ENCODE peak calls at places on chromosomes 1 and 21, in nine cellular contexts. G is tibial artery; F is activated CD4-positive, CD25-positive, alpha-beta regulatory T cell treated with anti-CD3 and anti-CD28 coated beads, Interleukin-2, amount 50 U/mL, for 16 hours; R is activated CD8-positive, alpha-beta memory T cell treated with anti-CD3 and anti-CD28 coated beads for 4 hours; U is activated T-cell treated with anti-CD3 and anti-CD28 coated beads for 24 hours; P is HuH-7.5; Y is SW480; M is ELR; E is epithelial cell of esophagus. L is an unnamed sample.

GRCh38 chr1:154154534-154155181 is at the start of gene NUP210L:
- DNase-seq in G (peak; percentile 84), F (no peak), R (no peak), U (no peak), P (no peak), Y (no peak), M (no peak), E (peak; percentile 24), L (no peak)

GRCh38 chr1:165634154-165634921 is 3.3 kb downstream of the MGST3 start:
- DNase-seq in G (no peak), F (no peak), R (no peak), U (no peak), P (no peak), Y (no peak), M (no peak), E (no peak), L (no peak)

GRCh38 chr1:89552481-89553194 is 28.0 kb downstream of the LRRC8B start:
- DNase-seq in G (no peak), F (no peak), R (no peak), U (no peak), P (no peak), Y (no peak), M (no peak), E (peak; percentile 74), L (no peak)

GRCh38 chr1:227317541-227318002 is 720 bp downstream of the CDC42BPA start:
- DNase-seq in G (peak; percentile 71), F (no peak), R (no peak), U (no peak), P (peak; percentile 73), Y (peak; percentile 66), M (peak; percentile 79), E (peak; percentile 61), L (no peak)

GRCh38 chr1:221228594-221228993 is 349.4 kb downstream of the HLX start:
- DNase-seq in G (no peak), F (no peak), R (no peak), U (no peak), P (no peak), Y (no peak), M (no peak), E (no peak), L (no peak)

GRCh38 chr1:27990920-27991537 is 31.3 kb downstream of the XKR8 start:
- DNase-seq in G (no peak), F (no peak), R (no peak), U (no peak), P (no peak), Y (no peak), M (no peak), E (no peak), L (no peak)

GRCh38 chr1:199403421-199404116 is 623.9 kb upstream of the NR5A2 start:
- DNase-seq in G (no peak), F (no peak), R (no peak), U (no peak), P (no peak), Y (no peak), M (peak; percentile 25), E (no peak), L (no peak)

GRCh38 chr1:99764909-99765308 is 1.5 kb downstream of the FRRS1 start:
- DNase-seq in G (no peak), F (no peak), R (no peak), U (no peak), P (no peak), Y (no peak), M (no peak), E (no peak), L (no peak)

GRCh38 chr1:24027838-24028468 is 47.8 kb upstream of the SRSF10 start:
- DNase-seq in G (no peak), F (no peak), R (no peak), U (no peak), P (no peak), Y (peak; percentile 63), M (peak; percentile 57), E (peak; percentile 61), L (no peak)

GRCh38 chr1:52943876-52944275 is 16.8 kb downstream of the SCP2 start:
- DNase-seq in G (no peak), F (no peak), R (no peak), U (no peak), P (no peak), Y (no peak), M (no peak), E (no peak), L (no peak)

GRCh38 chr1:226549937-226550670 is 1.5 kb downstream of the STUM start:
- DNase-seq in G (peak; percentile 82), F (no peak), R (no peak), U (peak; percentile 2), P (peak; percentile 32), Y (peak; percentile 37), M (no peak), E (peak; percentile 40), L (no peak)

GRCh38 chr1:160884579-160884978 is 401 bp downstream of the ITLN1 start:
- DNase-seq in G (no peak), F (no peak), R (no peak), U (no peak), P (no peak), Y (peak; percentile 16), M (peak; percentile 23), E (no peak), L (no peak)

GRCh38 chr1:25902462-25902861 is 3.8 kb downstream of the STMN1 start:
- DNase-seq in G (no peak), F (no peak), R (no peak), U (no peak), P (no peak), Y (no peak), M (no peak), E (no peak), L (no peak)

GRCh38 chr1:63575340-63575826 is 17.8 kb upstream of the PGM1 start:
- DNase-seq in G (no peak), F (no peak), R (no peak), U (no peak), P (no peak), Y (peak; percentile 30), M (peak; percentile 51), E (peak; percentile 39), L (no peak)

GRCh38 chr1:244346972-244347618 is 104.6 kb downstream of the ADSS2 start:
- DNase-seq in G (no peak), F (no peak), R (no peak), U (no peak), P (no peak), Y (no peak), M (no peak), E (no peak), L (no peak)

GRCh38 chr1:81596341-81596740 is 204.4 kb upstream of the ADGRL2 start:
- DNase-seq in G (no peak), F (no peak), R (no peak), U (no peak), P (no peak), Y (no peak), M (no peak), E (no peak), L (no peak)

GRCh38 chr1:172893146-172893841 is 157.4 kb downstream of the TNFSF18 start:
- DNase-seq in G (no peak), F (no peak), R (no peak), U (no peak), P (no peak), Y (no peak), M (no peak), E (no peak), L (no peak)

GRCh38 chr1:47442844-47443529 is 5.1 kb downstream of the FOXD2 start:
- DNase-seq in G (no peak), F (no peak), R (no peak), U (no peak), P (no peak), Y (no peak), M (no peak), E (no peak), L (no peak)

GRCh38 chr1:83676106-83676505 is 322.8 kb downstream of the TTLL7 start:
- DNase-seq in G (no peak), F (no peak), R (no peak), U (no peak), P (no peak), Y (no peak), M (no peak), E (peak; percentile 31), L (no peak)

GRCh38 chr1:14724234-14724633 is 125.7 kb downstream of the KAZN start:
- DNase-seq in G (no peak), F (no peak), R (no peak), U (no peak), P (no peak), Y (peak; percentile 7), M (peak; percentile 2), E (peak; percentile 42), L (no peak)

GRCh38 chr1:218930000-218930399 is 243.7 kb upstream of the LYPLAL1 start:
- DNase-seq in G (no peak), F (no peak), R (no peak), U (no peak), P (no peak), Y (no peak), M (no peak), E (no peak), L (no peak)

GRCh38 chr1:54347955-54348699 is 58.1 kb downstream of the SSBP3 start:
- DNase-seq in G (no peak), F (no peak), R (no peak), U (no peak), P (peak; percentile 76), Y (peak; percentile 42), M (no peak), E (no peak), L (no peak)

GRCh38 chr1:19212167-19212566 is 2.1 kb upstream of the UBR4 start:
- DNase-seq in G (no peak), F (no peak), R (no peak), U (no peak), P (no peak), Y (no peak), M (no peak), E (no peak), L (no peak)

GRCh38 chr1:147550302-147550937 is 9.1 kb downstream of the BCL9 start:
- DNase-seq in G (no peak), F (no peak), R (no peak), U (no peak), P (no peak), Y (no peak), M (no peak), E (no peak), L (no peak)

GRCh38 chr1:226097866-226098625 is 35.5 kb downstream of the H3-3A start:
- DNase-seq in G (no peak), F (no peak), R (no peak), U (no peak), P (no peak), Y (no peak), M (peak; percentile 87), E (peak; percentile 94), L (no peak)

GRCh38 chr1:193606035-193606434 is 419.6 kb upstream of the B3GALT2 start:
- DNase-seq in G (no peak), F (no peak), R (no peak), U (no peak), P (no peak), Y (no peak), M (no peak), E (no peak), L (no peak)

GRCh38 chr1:173715538-173715844 is 710 bp downstream of the KLHL20 start:
- DNase-seq in G (no peak), F (no peak), R (no peak), U (no peak), P (no peak), Y (no peak), M (no peak), E (no peak), L (no peak)

GRCh38 chr1:110190282-110190929 is 19.7 kb upstream of the KCNC4 start:
- DNase-seq in G (peak; percentile 81), F (no peak), R (no peak), U (no peak), P (no peak), Y (no peak), M (no peak), E (peak; percentile 47), L (no peak)

GRCh38 chr1:216140650-216141547 is 282.3 kb downstream of the USH2A start:
- DNase-seq in G (no peak), F (no peak), R (no peak), U (no peak), P (no peak), Y (no peak), M (no peak), E (no peak), L (no peak)

GRCh38 chr21:28779914-28780313 is 212.8 kb downstream of the LTN1 start:
- DNase-seq in G (no peak), F (no peak), R (no peak), U (no peak), P (no peak), Y (no peak), M (no peak), E (no peak), L (no peak)

GRCh38 chr1:39919545-39919944 is 17.8 kb upstream of the MYCL start:
- DNase-seq in G (no peak), F (peak; percentile 6), R (no peak), U (peak; percentile 30), P (peak; percentile 77), Y (peak; percentile 72), M (peak; percentile 81), E (peak; percentile 87), L (no peak)